ENCODE peak calls at places on chromosomes 1 and 21, in eight cellular contexts. I, L, B, E, T, P, V and A are unnamed samples. For H3K36me3 and H3K4me1, the result is how much of the 10 kb centered on the place peaks cover.

GRCh38 chr1:23930861-23931471 is 17.8 kb upstream of the CNR2 start:
- DNase-seq in P (no peak), V (peak), T (no peak), B (no peak), L (no peak), I (no peak), E (no peak), A (no peak)

GRCh38 chr1:20538227-20538626 is 14.1 kb upstream of the FAM43B start:
- DNase-seq in E (no peak), B (no peak), T (no peak), I (no peak), V (no peak), P (no peak), L (no peak), A (peak)

GRCh38 chr1:32954183-32954582 is 10.4 kb downstream of the RNF19B start:
- DNase-seq in I (no peak), B (no peak), T (no peak), V (no peak), P (no peak), L (no peak), E (no peak), A (no peak)

GRCh38 chr1:167641786-167642500 is 11.9 kb downstream of the RCSD1 start:
- DNase-seq in L (no peak), P (no peak), I (no peak), E (no peak), V (no peak), T (no peak), B (no peak), A (no peak)

GRCh38 chr1:161044908-161045748 is 649 bp downstream of the USF1 start:
- DNase-seq in B (peak), V (peak), I (peak), E (peak), L (no peak), T (peak), P (peak), A (peak)

GRCh38 chr1:218459878-218460277 is 114.7 kb downstream of the TGFB2 start:
- DNase-seq in V (peak), P (no peak), T (peak), B (peak), L (no peak), E (no peak), I (peak), A (peak)

GRCh38 chr21:46161800-46162592 is 6.6 kb upstream of the FTCD start:
- DNase-seq in I (no peak), V (no peak), T (no peak), B (no peak), P (peak), L (no peak), E (peak), A (no peak)

GRCh38 chr1:68202239-68202832 is 30.0 kb downstream of the WLS start:
- DNase-seq in V (peak), T (no peak), L (no peak), I (no peak), B (no peak), P (no peak), E (no peak), A (no peak)

GRCh38 chr1:81802601-81803422 is 2.1 kb downstream of the ADGRL2 start:
- DNase-seq in B (peak), P (peak), L (peak), E (peak), T (peak), V (peak), I (peak), A (peak)

GRCh38 chr1:17098440-17099317 is 20.6 kb downstream of the PADI2 start:
- DNase-seq in P (no peak), V (no peak), E (no peak), L (no peak), T (peak), B (no peak), I (no peak), A (peak)

GRCh38 chr1:42935313-42935624 is 23.4 kb downstream of the SLC2A1 start:
- DNase-seq in T (no peak), L (no peak), B (no peak), V (no peak), P (peak), I (no peak), E (no peak), A (no peak)

GRCh38 chr1:239558992-239559391 is 172.6 kb downstream of the CHRM3 start:
- DNase-seq in B (no peak), E (no peak), V (no peak), P (no peak), L (no peak), I (no peak), T (no peak), A (no peak)

GRCh38 chr1:176602388-176603004 is 139.5 kb downstream of the PAPPA2 start:
- DNase-seq in I (no peak), P (no peak), V (no peak), E (no peak), L (no peak), B (no peak), T (no peak), A (no peak)

GRCh38 chr21:31630062-31630711 is 29.3 kb upstream of the SOD1 start:
- DNase-seq in P (no peak), T (peak), I (no peak), L (peak), E (peak), V (peak), B (no peak), A (no peak)

GRCh38 chr1:19157653-19158052 is 52.4 kb downstream of the UBR4 start:
- DNase-seq in B (no peak), P (no peak), L (no peak), V (no peak), I (no peak), T (no peak), E (no peak), A (no peak)

GRCh38 chr1:109509176-109510134 is at the start of gene AMIGO1:
- DNase-seq in B (peak), P (peak), V (peak), T (peak), L (no peak), I (peak), E (peak), A (no peak)

GRCh38 chr1:44919387-44919786 is 67.0 kb downstream of the EIF2B3 start:
- DNase-seq in I (no peak), L (no peak), P (no peak), T (no peak), E (no peak), V (no peak), B (no peak), A (no peak)

GRCh38 chr1:44929556-44929955 is 56.8 kb downstream of the EIF2B3 start:
- DNase-seq in V (no peak), P (no peak), L (no peak), E (no peak), B (no peak), T (no peak), I (no peak), A (no peak)

GRCh38 chr1:44926311-44926781 is 60.0 kb downstream of the EIF2B3 start:
- DNase-seq in V (peak), L (no peak), T (no peak), I (no peak), B (no peak), E (no peak), P (no peak), A (no peak)

DNA sequence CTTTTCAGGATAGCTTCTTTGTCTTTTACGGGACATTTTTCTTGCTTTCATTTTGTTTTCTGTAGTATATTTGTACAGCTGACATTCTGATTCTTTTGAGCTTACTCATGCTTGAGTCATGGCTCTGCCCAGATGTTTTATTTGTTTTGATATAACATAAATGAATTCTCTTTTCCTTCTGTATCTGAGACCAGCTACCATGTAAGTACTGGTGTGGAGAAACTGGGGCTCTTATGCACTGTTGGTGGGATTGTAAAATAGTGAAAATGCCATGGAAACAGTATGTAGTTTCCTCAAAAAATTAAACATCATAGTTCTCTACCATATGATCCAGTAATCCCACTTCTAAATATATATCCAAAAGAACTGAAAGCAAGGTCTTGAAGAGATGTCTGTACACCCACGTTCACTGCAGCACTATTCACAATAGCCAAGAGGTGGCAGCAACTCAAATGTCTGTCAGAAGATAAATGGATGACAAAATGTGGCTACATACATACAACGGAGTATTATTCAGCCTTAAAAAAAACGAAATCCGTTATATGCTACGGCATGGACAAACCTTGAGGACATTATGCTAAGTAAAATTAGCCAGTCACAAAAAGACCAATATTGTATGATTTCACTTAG is 61.4 kb downstream of the EIF2B3 start:
- DNase-seq in T (peak), P (no peak), L (no peak), I (no peak), E (no peak), B (no peak), V (peak), A (no peak)
- H3K36me3 ChIP-seq in T (under half), P (under half), L (under half), I (under half), E (under half), B (under half), V (under half), A (under half)

DNA sequence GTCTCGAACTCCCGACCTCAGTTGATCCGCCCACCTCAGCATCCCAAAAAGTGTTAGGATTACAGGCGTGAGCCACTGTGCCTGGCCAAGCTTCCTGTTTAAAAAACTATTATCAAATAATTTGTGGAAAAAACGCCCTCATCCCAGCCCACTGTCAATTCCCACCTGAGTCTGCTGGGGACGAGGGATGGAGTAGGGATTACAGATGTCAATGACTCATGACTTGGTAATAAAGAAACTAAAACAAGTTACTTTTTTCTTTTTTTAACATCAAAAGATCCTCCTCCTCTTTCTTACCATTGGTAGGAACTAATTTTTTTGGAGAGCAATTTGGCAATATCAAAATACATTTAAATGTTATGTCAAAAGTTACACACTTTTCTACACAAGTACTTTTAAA is 9.7 kb downstream of the CNN3 start:
- DNase-seq in P (no peak), L (no peak), I (no peak), B (no peak), V (no peak), E (no peak), T (no peak), A (no peak)
- H3K4me1 ChIP-seq in P (under half), L (half or more), I (under half), B (half or more), V (under half), E (under half), T (half or more), A (under half)

GRCh38 chr21:27495836-27496235 is 528.9 kb upstream of the ADAMTS5 start:
- DNase-seq in P (no peak), E (no peak), T (no peak), B (no peak), I (no peak), V (no peak), L (no peak), A (no peak)
- H3K4me3 ChIP-seq in P (no peak), E (no peak), T (no peak), B (no peak), I (no peak), V (no peak), L (no peak), A (no peak)

GRCh38 chr21:43266534-43266933 is 97.7 kb downstream of the CRYAA start:
- DNase-seq in E (peak), L (no peak), T (peak), B (no peak), I (no peak), V (peak), P (no peak), A (no peak)

GRCh38 chr21:43267391-43268085 is 98.7 kb downstream of the CRYAA start:
- DNase-seq in E (peak), B (no peak), L (no peak), T (no peak), I (no peak), P (no peak), V (no peak), A (no peak)

GRCh38 chr21:43268086-43268803 is 99.4 kb downstream of the CRYAA start:
- DNase-seq in L (no peak), P (no peak), I (no peak), B (no peak), V (no peak), T (no peak), E (peak), A (no peak)

DNA sequence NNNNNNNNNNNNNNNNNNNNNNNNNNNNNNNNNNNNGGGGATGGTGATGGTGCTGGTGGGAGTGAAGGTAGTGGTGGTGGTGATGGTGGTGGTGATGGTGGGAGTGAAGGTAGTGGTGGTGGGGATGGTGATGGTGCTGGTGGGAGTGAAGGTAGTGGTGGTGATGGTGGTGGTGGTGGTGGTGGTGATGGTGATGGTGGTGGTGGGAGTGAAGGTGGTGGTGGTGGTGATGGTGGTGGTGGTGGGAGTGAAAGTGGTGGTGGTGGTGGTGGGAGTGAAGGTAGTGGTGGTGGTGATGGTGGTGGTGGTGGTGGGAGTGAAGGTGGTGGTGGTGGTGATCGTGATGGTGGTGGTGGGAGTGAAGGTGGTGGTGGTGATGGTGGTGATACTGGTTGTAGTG is 93.6 kb downstream of the CRYAA start:
- DNase-seq in B (no peak), I (no peak), T (no peak), E (peak), L (no peak), V (peak), P (no peak), A (no peak)
- H3K36me3 ChIP-seq in B (under half), I (under half), T (under half), E (under half), L (under half), V (under half), P (under half), A (under half)

DNA sequence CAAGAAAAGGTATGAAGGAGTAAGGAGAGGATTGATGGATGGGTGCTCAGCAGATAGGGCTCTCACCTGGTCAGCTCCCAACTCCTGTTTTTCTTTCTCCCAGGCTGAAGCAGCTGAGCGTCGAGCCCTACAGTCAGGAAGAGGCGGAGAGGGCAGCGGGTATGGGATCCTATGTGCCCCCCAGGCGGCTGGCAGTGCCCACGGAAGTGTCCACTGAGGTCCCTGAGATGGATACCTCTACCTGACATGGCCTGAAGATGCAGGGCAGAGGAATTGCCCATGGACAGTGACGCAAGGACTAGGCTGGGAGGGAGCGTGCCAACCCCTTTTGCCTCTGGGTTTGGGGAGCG is 739 bp downstream of the ZNF593 start:
- DNase-seq in I (no peak), B (no peak), V (no peak), L (no peak), P (no peak), T (no peak), E (peak), A (no peak)
- H3K4me1 ChIP-seq in I (under half), B (under half), V (under half), L (under half), P (under half), T (under half), E (under half), A (under half)